ENCODE peak calls at places on chromosomes 12 and 14, in nine cellular contexts. Q is thoracic aorta, L is lung, I is iPS-NIHi11, W is ascending aorta, S is endodermal cell, U is lower leg skin, T is NCI-H1930, D is GM03348. N is an unnamed sample.

GRCh38 chr12:91680864-91681263 is 464.8 kb downstream of the BTG1 start:
- DNase-seq in Q (no peak), L (no peak), I (no peak), W (no peak), S (no peak), U (no peak), T (no peak), D (no peak), N (no peak)

GRCh38 chr14:50085570-50086315 is 30.6 kb downstream of the VCPKMT start:
- DNase-seq in Q (no peak), L (no peak), I (no peak), W (no peak), S (no peak), U (no peak), T (no peak), D (peak), N (no peak)

GRCh38 chr12:124379938-124380754 is 85.3 kb downstream of the RFLNA start:
- DNase-seq in Q (peak), L (no peak), I (no peak), W (peak), S (no peak), U (peak), T (no peak), D (peak), N (no peak)

GRCh38 chr14:56000846-56001245 is 117.4 kb upstream of the PELI2 start:
- DNase-seq in Q (no peak), L (no peak), I (no peak), W (no peak), S (no peak), U (no peak), T (no peak), D (no peak), N (no peak)

GRCh38 chr14:32020882-32021281 is 56.2 kb upstream of the ARHGAP5 start:
- DNase-seq in Q (no peak), L (no peak), I (no peak), W (no peak), S (no peak), U (no peak), T (no peak), D (no peak), N (no peak)

GRCh38 chr12:31002361-31002725 is 71.3 kb upstream of the DDX11 start:
- DNase-seq in Q (no peak), L (no peak), I (no peak), W (no peak), S (no peak), U (peak), T (no peak), D (no peak), N (no peak)

GRCh38 chr12:122423258-122424165 is 1.0 kb upstream of the CLIP1 start:
- DNase-seq in Q (no peak), L (peak), I (peak), W (no peak), S (peak), U (no peak), T (peak), D (peak), N (no peak)

GRCh38 chr14:87894920-87895319 is 98.1 kb downstream of the GALC start:
- DNase-seq in Q (no peak), L (no peak), I (no peak), W (no peak), S (no peak), U (no peak), T (no peak), D (no peak), N (no peak)

GRCh38 chr12:28872654-28873268 is 276.3 kb upstream of the FAR2 start:
- DNase-seq in Q (no peak), L (peak), I (peak), W (no peak), S (peak), U (no peak), T (peak), D (peak), N (no peak)

GRCh38 chr12:19390208-19390607 is 49.1 kb upstream of the AEBP2 start:
- DNase-seq in Q (no peak), L (no peak), I (no peak), W (no peak), S (no peak), U (no peak), T (no peak), D (no peak), N (no peak)

GRCh38 chr12:13000616-13000934 is 510 bp upstream of the HEBP1 start:
- DNase-seq in Q (no peak), L (no peak), I (peak), W (no peak), S (no peak), U (no peak), T (peak), D (peak), N (no peak)

GRCh38 chr14:95535226-95536021 is 574 bp downstream of the GLRX5 start:
- DNase-seq in Q (no peak), L (no peak), I (peak), W (no peak), S (no peak), U (no peak), T (no peak), D (peak), N (no peak)

GRCh38 chr12:50355365-50355764 is 41.0 kb downstream of the FAM186A start:
- DNase-seq in Q (no peak), L (no peak), I (no peak), W (no peak), S (no peak), U (no peak), T (no peak), D (no peak), N (no peak)

GRCh38 chr12:57618966-57619433 is 7.8 kb downstream of the ARHGEF25 start:
- DNase-seq in Q (no peak), L (no peak), I (no peak), W (no peak), S (no peak), U (no peak), T (no peak), D (no peak), N (no peak)

GRCh38 chr14:72740966-72741835 is 152.7 kb downstream of the DPF3 start:
- DNase-seq in Q (no peak), L (no peak), I (no peak), W (no peak), S (no peak), U (peak), T (no peak), D (no peak), N (no peak)

GRCh38 chr14:50347521-50347920 is 35.4 kb downstream of the DMAC2L start:
- DNase-seq in Q (no peak), L (no peak), I (peak), W (no peak), S (no peak), U (no peak), T (no peak), D (peak), N (no peak)

GRCh38 chr12:92162079-92162478 is 16.4 kb upstream of the BTG1 start:
- DNase-seq in Q (no peak), L (no peak), I (no peak), W (no peak), S (no peak), U (no peak), T (no peak), D (no peak), N (no peak)

GRCh38 chr12:67268335-67268895 is 743 bp upstream of the CAND1 start:
- DNase-seq in Q (peak), L (peak), I (peak), W (peak), S (peak), U (peak), T (peak), D (peak), N (peak)

GRCh38 chr14:94043756-94044475 is 17.8 kb downstream of the OTUB2 start:
- DNase-seq in Q (no peak), L (no peak), I (no peak), W (no peak), S (no peak), U (peak), T (no peak), D (no peak), N (no peak)

GRCh38 chr12:11581179-11581755 is 68.2 kb upstream of the ETV6 start:
- DNase-seq in Q (no peak), L (peak), I (peak), W (no peak), S (peak), U (no peak), T (peak), D (peak), N (peak)

GRCh38 chr12:98970950-98971349 is 325.9 kb downstream of the APAF1 start:
- DNase-seq in Q (no peak), L (no peak), I (no peak), W (no peak), S (no peak), U (no peak), T (no peak), D (no peak), N (no peak)

GRCh38 chr14:64092338-64092737 is 201.8 kb downstream of the ESR2 start:
- DNase-seq in Q (no peak), L (no peak), I (no peak), W (no peak), S (no peak), U (no peak), T (no peak), D (no peak), N (no peak)

GRCh38 chr12:6367065-6367968 is 8.0 kb downstream of the SCNN1A start:
- DNase-seq in Q (no peak), L (no peak), I (no peak), W (no peak), S (no peak), U (no peak), T (no peak), D (no peak), N (no peak)

GRCh38 chr14:56295743-56296142 is 177.5 kb downstream of the PELI2 start:
- DNase-seq in Q (no peak), L (no peak), I (no peak), W (no peak), S (no peak), U (no peak), T (no peak), D (no peak), N (no peak)

GRCh38 chr14:59358105-59358504 is 107.1 kb downstream of the GPR135 start:
- DNase-seq in Q (peak), L (peak), I (peak), W (no peak), S (peak), U (no peak), T (no peak), D (peak), N (no peak)

GRCh38 chr12:65952737-65953209 is 128.5 kb downstream of the HMGA2 start:
- DNase-seq in Q (no peak), L (no peak), I (no peak), W (no peak), S (no peak), U (no peak), T (no peak), D (no peak), N (no peak)

GRCh38 chr12:62191747-62192485 is 68.3 kb upstream of the USP15 start:
- DNase-seq in Q (no peak), L (no peak), I (peak), W (no peak), S (peak), U (no peak), T (no peak), D (peak), N (no peak)

GRCh38 chr12:121992059-121992879 is 29.4 kb upstream of the BCL7A start:
- DNase-seq in Q (no peak), L (peak), I (no peak), W (no peak), S (no peak), U (no peak), T (no peak), D (peak), N (no peak)

GRCh38 chr14:93963692-93964091 is 12.7 kb downstream of the ASB2 start:
- DNase-seq in Q (no peak), L (no peak), I (no peak), W (no peak), S (no peak), U (no peak), T (no peak), D (no peak), N (no peak)

GRCh38 chr12:27602516-27602915 is 78.5 kb downstream of the PPFIBP1 start:
- DNase-seq in Q (no peak), L (no peak), I (no peak), W (no peak), S (no peak), U (no peak), T (no peak), D (no peak), N (no peak)

GRCh38 chr14:74083161-74083560 is 1.1 kb downstream of the ALDH6A1 start:
- DNase-seq in Q (no peak), L (no peak), I (no peak), W (no peak), S (no peak), U (no peak), T (no peak), D (no peak), N (no peak)

GRCh38 chr12:56517854-56518253 is 3.8 kb upstream of the RBMS2 start:
- DNase-seq in Q (no peak), L (no peak), I (no peak), W (no peak), S (no peak), U (no peak), T (no peak), D (no peak), N (no peak)

GRCh38 chr14:35196571-35196970 is 74.2 kb downstream of the PRORP start:
- DNase-seq in Q (no peak), L (no peak), I (no peak), W (no peak), S (no peak), U (no peak), T (no peak), D (no peak), N (no peak)

GRCh38 chr12:622420-622819 is 40.8 kb downstream of the NINJ2 start:
- DNase-seq in Q (no peak), L (no peak), I (no peak), W (no peak), S (no peak), U (no peak), T (no peak), D (no peak), N (no peak)

GRCh38 chr12:26715232-26715631 is 117.8 kb downstream of the ITPR2 start:
- DNase-seq in Q (no peak), L (no peak), I (no peak), W (no peak), S (no peak), U (no peak), T (no peak), D (no peak), N (no peak)

N was measured in tibial nerve.